ENCODE peak calls at places on chromosome 1, in four cellular contexts. Q, E, R and O are unnamed samples.

GRCh38 chr1:234602334-234603220 is 7.4 kb downstream of the IRF2BP2 start:
- DNase-seq in Q (peak; percentile 98), E (peak; percentile 50), R (no peak), O (no peak)

GRCh38 chr1:35886606-35887431 is 3.8 kb downstream of the AGO1 start:
- DNase-seq in Q (no peak), E (no peak), R (no peak), O (no peak)

GRCh38 chr1:17045623-17046022 is 8.2 kb downstream of the SDHB start:
- DNase-seq in Q (peak; percentile 28), E (no peak), R (no peak), O (no peak)

GRCh38 chr1:108051625-108052382 is 86.8 kb upstream of the VAV3 start:
- DNase-seq in Q (no peak), E (no peak), R (no peak), O (no peak)

GRCh38 chr1:41152622-41153044 is 89.5 kb downstream of the SCMH1 start:
- DNase-seq in Q (peak; percentile 94), E (no peak), R (no peak), O (no peak)

GRCh38 chr1:98264727-98265126 is 343.9 kb upstream of the DPYD start:
- DNase-seq in Q (no peak), E (no peak), R (no peak), O (no peak)

GRCh38 chr1:116772648-116773045 is 18.4 kb downstream of the CD2 start:
- DNase-seq in Q (peak; percentile 72), E (peak; percentile 48), R (no peak), O (no peak)

GRCh38 chr1:14323665-14324630 is 274.5 kb upstream of the KAZN start:
- DNase-seq in Q (no peak), E (no peak), R (no peak), O (no peak)

GRCh38 chr1:218658899-218659298 is 313.8 kb downstream of the TGFB2 start:
- DNase-seq in Q (peak; percentile 91), E (no peak), R (no peak), O (no peak)

GRCh38 chr1:110234691-110235090 is 24.6 kb downstream of the KCNC4 start:
- DNase-seq in Q (peak; percentile 66), E (no peak), R (no peak), O (no peak)

GRCh38 chr1:14367444-14367843 is 231.0 kb upstream of the KAZN start:
- DNase-seq in Q (no peak), E (no peak), R (no peak), O (no peak)

GRCh38 chr1:14108356-14109275 is 408.6 kb downstream of the PRDM2 start:
- DNase-seq in Q (no peak), E (no peak), R (no peak), O (no peak)

GRCh38 chr1:179814513-179814838 is 63.1 kb downstream of the TOR1AIP2 start:
- DNase-seq in Q (peak; percentile 87), E (no peak), R (no peak), O (no peak)

GRCh38 chr1:27357281-27358037 is 9.3 kb downstream of the MAP3K6 start:
- DNase-seq in Q (peak; percentile 48), E (peak; percentile 87), R (peak; percentile 76), O (peak; percentile 65)

GRCh38 chr1:15768388-15768787 is 9.8 kb downstream of the FBLIM1 start:
- DNase-seq in Q (no peak), E (no peak), R (no peak), O (no peak)

GRCh38 chr1:44283524-44284173 is 70.4 kb downstream of the DMAP1 start:
- DNase-seq in Q (no peak), E (no peak), R (no peak), O (no peak)

GRCh38 chr1:183719289-183719688 is 66.2 kb upstream of the APOBEC4 start:
- DNase-seq in Q (no peak), E (no peak), R (no peak), O (no peak)

GRCh38 chr1:39478536-39478935 is 12.9 kb upstream of the BMP8A start:
- DNase-seq in Q (no peak), E (no peak), R (no peak), O (no peak)

GRCh38 chr1:196407358-196408041 is 200.7 kb downstream of the KCNT2 start:
- DNase-seq in Q (peak; percentile 40), E (no peak), R (no peak), O (no peak)

GRCh38 chr1:64539808-64540207 is 69.9 kb downstream of the CACHD1 start:
- DNase-seq in Q (peak; percentile 58), E (no peak), R (no peak), O (peak; percentile 50)

GRCh38 chr1:206633708-206634121 is 1.6 kb upstream of the DYRK3 start:
- DNase-seq in Q (peak; percentile 95), E (no peak), R (no peak), O (no peak)

GRCh38 chr1:164704954-164705353 is 146.0 kb downstream of the PBX1 start:
- DNase-seq in Q (no peak), E (no peak), R (no peak), O (no peak)

GRCh38 chr1:202187040-202187671 is 6.4 kb upstream of the LGR6 start:
- DNase-seq in Q (no peak), E (no peak), R (no peak), O (no peak)

GRCh38 chr1:24861821-24862727 is 68.0 kb downstream of the RUNX3 start:
- DNase-seq in Q (peak; percentile 51), E (no peak), R (no peak), O (no peak)

GRCh38 chr1:231407537-231408396 is 14.3 kb downstream of the EGLN1 start:
- DNase-seq in Q (peak; percentile 70), E (no peak), R (no peak), O (no peak)

GRCh38 chr1:240611619-240612490 is at the start of gene GREM2:
- DNase-seq in Q (peak; percentile 94), E (peak; percentile 71), R (peak; percentile 4), O (peak; percentile 54)

GRCh38 chr1:219147571-219148019 is 26.1 kb upstream of the LYPLAL1 start:
- DNase-seq in Q (no peak), E (no peak), R (no peak), O (no peak)

GRCh38 chr1:207998691-207999090 is 87.8 kb upstream of the CD34 start:
- DNase-seq in Q (no peak), E (peak; percentile 1), R (no peak), O (no peak)

GRCh38 chr1:206459703-206460102 is 10.6 kb upstream of the IKBKE start:
- DNase-seq in Q (no peak), E (no peak), R (no peak), O (no peak)